ENCODE peak calls at places on chromosomes 5 and 9, in four cellular contexts. One of them, this sample, is unnamed.

GRCh38 chr5:76389513-76390154 is 13.5 kb upstream of the IQGAP2 start:
- DNase-seq in neural crest cell: no peak
- DNase-seq in esophagus muscularis mucosa: no peak
- DNase-seq in SK-N-SH: no peak
- DNase-seq in this sample: no peak

GRCh38 chr9:137195525-137196220 is 4.9 kb downstream of the TPRN start:
- DNase-seq in neural crest cell: no peak
- DNase-seq in esophagus muscularis mucosa: no peak
- DNase-seq in SK-N-SH: no peak
- DNase-seq in this sample: no peak

GRCh38 chr9:136551401-136552116 is 5.7 kb upstream of the NOTCH1 start:
- DNase-seq in neural crest cell: no peak
- DNase-seq in esophagus muscularis mucosa: no peak
- DNase-seq in SK-N-SH: no peak
- DNase-seq in this sample: peak

GRCh38 chr5:172640822-172641358 is at the start of gene NEURL1B:
- DNase-seq in neural crest cell: peak
- DNase-seq in esophagus muscularis mucosa: no peak
- DNase-seq in SK-N-SH: peak
- DNase-seq in this sample: peak

GRCh38 chr9:95447660-95448420 is 68.9 kb downstream of the PTCH1 start:
- DNase-seq in neural crest cell: no peak
- DNase-seq in esophagus muscularis mucosa: no peak
- DNase-seq in SK-N-SH: no peak
- DNase-seq in this sample: peak

GRCh38 chr9:127567119-127567897 is 44.8 kb upstream of the STXBP1 start:
- DNase-seq in neural crest cell: no peak
- DNase-seq in esophagus muscularis mucosa: no peak
- DNase-seq in SK-N-SH: peak
- DNase-seq in this sample: no peak

GRCh38 chr9:38371495-38371894 is 21.0 kb upstream of the ALDH1B1 start:
- DNase-seq in neural crest cell: no peak
- DNase-seq in esophagus muscularis mucosa: no peak
- DNase-seq in SK-N-SH: no peak
- DNase-seq in this sample: no peak

GRCh38 chr5:38347040-38347763 is 88.8 kb downstream of the EGFLAM start:
- DNase-seq in neural crest cell: no peak
- DNase-seq in esophagus muscularis mucosa: no peak
- DNase-seq in SK-N-SH: no peak
- DNase-seq in this sample: no peak

GRCh38 chr5:2741946-2742345 is 9.5 kb downstream of the IRX2 start:
- DNase-seq in neural crest cell: no peak
- DNase-seq in esophagus muscularis mucosa: no peak
- DNase-seq in SK-N-SH: no peak
- DNase-seq in this sample: no peak

GRCh38 chr5:170633235-170634041 is 129.6 kb downstream of the KCNIP1 start:
- DNase-seq in neural crest cell: no peak
- DNase-seq in esophagus muscularis mucosa: no peak
- DNase-seq in SK-N-SH: peak
- DNase-seq in this sample: peak

GRCh38 chr5:152372875-152373274 is 32.2 kb downstream of the NMUR2 start:
- DNase-seq in neural crest cell: no peak
- DNase-seq in esophagus muscularis mucosa: no peak
- DNase-seq in SK-N-SH: no peak
- DNase-seq in this sample: no peak

GRCh38 chr9:94920439-94920951 is 194.0 kb downstream of the AOPEP start:
- DNase-seq in neural crest cell: no peak
- DNase-seq in esophagus muscularis mucosa: no peak
- DNase-seq in SK-N-SH: no peak
- DNase-seq in this sample: no peak

GRCh38 chr5:151520294-151520693 is 70.8 kb downstream of the FAT2 start:
- DNase-seq in neural crest cell: no peak
- DNase-seq in esophagus muscularis mucosa: no peak
- DNase-seq in SK-N-SH: no peak
- DNase-seq in this sample: no peak

GRCh38 chr5:168836603-168837245 is 257.6 kb upstream of the PANK3 start:
- DNase-seq in neural crest cell: no peak
- DNase-seq in esophagus muscularis mucosa: no peak
- DNase-seq in SK-N-SH: no peak
- DNase-seq in this sample: no peak

GRCh38 chr5:133265720-133266575 is 214.1 kb downstream of the HSPA4 start:
- DNase-seq in neural crest cell: no peak
- DNase-seq in esophagus muscularis mucosa: no peak
- DNase-seq in SK-N-SH: no peak
- DNase-seq in this sample: no peak

GRCh38 chr5:172622091-172623046 is 18.7 kb upstream of the NEURL1B start:
- DNase-seq in neural crest cell: no peak
- DNase-seq in esophagus muscularis mucosa: no peak
- DNase-seq in SK-N-SH: no peak
- DNase-seq in this sample: peak

GRCh38 chr5:40477856-40478546 is 201.7 kb upstream of the PTGER4 start:
- DNase-seq in neural crest cell: no peak
- DNase-seq in esophagus muscularis mucosa: no peak
- DNase-seq in SK-N-SH: no peak
- DNase-seq in this sample: no peak

GRCh38 chr5:24714757-24715156 is 70.0 kb upstream of the CDH10 start:
- DNase-seq in neural crest cell: no peak
- DNase-seq in esophagus muscularis mucosa: no peak
- DNase-seq in SK-N-SH: no peak
- DNase-seq in this sample: no peak

GRCh38 chr5:145792840-145793239 is 42.3 kb downstream of the PRELID2 start:
- DNase-seq in neural crest cell: no peak
- DNase-seq in esophagus muscularis mucosa: no peak
- DNase-seq in SK-N-SH: no peak
- DNase-seq in this sample: no peak

GRCh38 chr5:58215364-58215763 is 244.5 kb downstream of the PLK2 start:
- DNase-seq in neural crest cell: no peak
- DNase-seq in esophagus muscularis mucosa: no peak
- DNase-seq in SK-N-SH: no peak
- DNase-seq in this sample: no peak

GRCh38 chr9:27150758-27151431 is 41.9 kb downstream of the TEK start:
- DNase-seq in neural crest cell: no peak
- DNase-seq in esophagus muscularis mucosa: no peak
- DNase-seq in SK-N-SH: no peak
- DNase-seq in this sample: no peak

GRCh38 chr5:25414746-25415145 is 770.0 kb upstream of the CDH10 start:
- DNase-seq in neural crest cell: no peak
- DNase-seq in esophagus muscularis mucosa: no peak
- DNase-seq in SK-N-SH: no peak
- DNase-seq in this sample: no peak

GRCh38 chr9:84072621-84073180 is 92.1 kb downstream of the RMI1 start:
- DNase-seq in neural crest cell: no peak
- DNase-seq in esophagus muscularis mucosa: no peak
- DNase-seq in SK-N-SH: no peak
- DNase-seq in this sample: no peak

GRCh38 chr5:1014781-1015221 is 6.2 kb downstream of the NKD2 start:
- DNase-seq in neural crest cell: no peak
- DNase-seq in esophagus muscularis mucosa: no peak
- DNase-seq in SK-N-SH: no peak
- DNase-seq in this sample: no peak

GRCh38 chr9:84136119-84136868 is 155.7 kb downstream of the RMI1 start:
- DNase-seq in neural crest cell: no peak
- DNase-seq in esophagus muscularis mucosa: no peak
- DNase-seq in SK-N-SH: no peak
- DNase-seq in this sample: no peak

GRCh38 chr5:135650081-135650480 is 71.3 kb upstream of the CXCL14 start:
- DNase-seq in neural crest cell: no peak
- DNase-seq in esophagus muscularis mucosa: no peak
- DNase-seq in SK-N-SH: no peak
- DNase-seq in this sample: no peak

GRCh38 chr5:33688041-33688980 is 203.5 kb downstream of the ADAMTS12 start:
- DNase-seq in neural crest cell: no peak
- DNase-seq in esophagus muscularis mucosa: no peak
- DNase-seq in SK-N-SH: no peak
- DNase-seq in this sample: no peak

GRCh38 chr9:81037889-81038288 is 651.5 kb downstream of the TLE1 start:
- DNase-seq in neural crest cell: no peak
- DNase-seq in esophagus muscularis mucosa: no peak
- DNase-seq in SK-N-SH: no peak
- DNase-seq in this sample: no peak

GRCh38 chr9:136881691-136882108 is 4.6 kb upstream of the TRAF2 start:
- DNase-seq in neural crest cell: no peak
- DNase-seq in esophagus muscularis mucosa: no peak
- DNase-seq in SK-N-SH: no peak
- DNase-seq in this sample: no peak

GRCh38 chr9:134778841-134779411 is 101.7 kb upstream of the FCN2 start:
- DNase-seq in neural crest cell: peak
- DNase-seq in esophagus muscularis mucosa: no peak
- DNase-seq in SK-N-SH: peak
- DNase-seq in this sample: peak

GRCh38 chr5:97764700-97765099 is 581.7 kb upstream of the RIOK2 start:
- DNase-seq in neural crest cell: no peak
- DNase-seq in esophagus muscularis mucosa: no peak
- DNase-seq in SK-N-SH: no peak
- DNase-seq in this sample: no peak

GRCh38 chr5:31671339-31671741 is 32.4 kb downstream of the PDZD2 start:
- DNase-seq in neural crest cell: no peak
- DNase-seq in esophagus muscularis mucosa: no peak
- DNase-seq in SK-N-SH: no peak
- DNase-seq in this sample: no peak

DNA sequence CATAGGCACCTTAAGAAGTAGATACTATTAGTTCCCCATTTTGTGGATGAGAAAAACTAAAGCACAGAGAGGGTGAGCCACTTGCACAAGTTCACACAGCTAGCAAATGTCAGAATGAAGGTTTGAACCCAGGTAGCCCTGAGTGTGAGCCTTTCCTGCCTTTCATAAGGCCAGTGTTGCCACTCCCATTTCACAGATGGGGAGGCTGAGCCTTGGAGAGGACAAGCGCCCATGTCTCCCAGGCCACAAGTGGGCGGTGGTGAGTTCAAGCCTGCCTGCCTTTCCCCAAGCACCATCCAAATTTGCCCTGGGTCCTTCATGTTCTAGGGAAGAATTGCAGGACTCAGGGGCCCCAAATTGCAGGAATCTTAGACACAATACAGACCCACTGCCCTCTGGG is 50.6 kb downstream of the LHX2 start:
- DNase-seq in neural crest cell: no peak
- DNase-seq in esophagus muscularis mucosa: no peak
- DNase-seq in SK-N-SH: no peak
- DNase-seq in this sample: peak
- TF ChIP-seq CTCF in neural crest cell: peak
- TF ChIP-seq CTCF in esophagus muscularis mucosa: no peak
- TF ChIP-seq CTCF in SK-N-SH: peak
- TF ChIP-seq CTCF in this sample: peak

GRCh38 chr9:71237051-71237450 is 115.6 kb upstream of the TRPM3 start:
- DNase-seq in neural crest cell: no peak
- DNase-seq in esophagus muscularis mucosa: no peak
- DNase-seq in SK-N-SH: no peak
- DNase-seq in this sample: no peak

GRCh38 chr9:71233646-71234045 is 112.2 kb upstream of the TRPM3 start:
- DNase-seq in neural crest cell: no peak
- DNase-seq in esophagus muscularis mucosa: no peak
- DNase-seq in SK-N-SH: no peak
- DNase-seq in this sample: no peak
- TF ChIP-seq CTCF in neural crest cell: no peak
- TF ChIP-seq CTCF in esophagus muscularis mucosa: no peak
- TF ChIP-seq CTCF in SK-N-SH: no peak
- TF ChIP-seq CTCF in this sample: no peak

GRCh38 chr5:65982635-65983034 is 56.3 kb downstream of the ERBIN start:
- DNase-seq in neural crest cell: no peak
- DNase-seq in esophagus muscularis mucosa: no peak
- DNase-seq in SK-N-SH: no peak
- DNase-seq in this sample: no peak

GRCh38 chr5:65981969-65982368 is 55.6 kb downstream of the ERBIN start:
- DNase-seq in neural crest cell: no peak
- DNase-seq in esophagus muscularis mucosa: no peak
- DNase-seq in SK-N-SH: no peak
- DNase-seq in this sample: no peak

GRCh38 chr5:65986050-65986451 is 59.7 kb downstream of the ERBIN start:
- DNase-seq in neural crest cell: no peak
- DNase-seq in esophagus muscularis mucosa: no peak
- DNase-seq in SK-N-SH: no peak
- DNase-seq in this sample: no peak

GRCh38 chr5:65986796-65987195 is 60.4 kb downstream of the ERBIN start:
- DNase-seq in neural crest cell: no peak
- DNase-seq in esophagus muscularis mucosa: no peak
- DNase-seq in SK-N-SH: no peak
- DNase-seq in this sample: no peak

DNA sequence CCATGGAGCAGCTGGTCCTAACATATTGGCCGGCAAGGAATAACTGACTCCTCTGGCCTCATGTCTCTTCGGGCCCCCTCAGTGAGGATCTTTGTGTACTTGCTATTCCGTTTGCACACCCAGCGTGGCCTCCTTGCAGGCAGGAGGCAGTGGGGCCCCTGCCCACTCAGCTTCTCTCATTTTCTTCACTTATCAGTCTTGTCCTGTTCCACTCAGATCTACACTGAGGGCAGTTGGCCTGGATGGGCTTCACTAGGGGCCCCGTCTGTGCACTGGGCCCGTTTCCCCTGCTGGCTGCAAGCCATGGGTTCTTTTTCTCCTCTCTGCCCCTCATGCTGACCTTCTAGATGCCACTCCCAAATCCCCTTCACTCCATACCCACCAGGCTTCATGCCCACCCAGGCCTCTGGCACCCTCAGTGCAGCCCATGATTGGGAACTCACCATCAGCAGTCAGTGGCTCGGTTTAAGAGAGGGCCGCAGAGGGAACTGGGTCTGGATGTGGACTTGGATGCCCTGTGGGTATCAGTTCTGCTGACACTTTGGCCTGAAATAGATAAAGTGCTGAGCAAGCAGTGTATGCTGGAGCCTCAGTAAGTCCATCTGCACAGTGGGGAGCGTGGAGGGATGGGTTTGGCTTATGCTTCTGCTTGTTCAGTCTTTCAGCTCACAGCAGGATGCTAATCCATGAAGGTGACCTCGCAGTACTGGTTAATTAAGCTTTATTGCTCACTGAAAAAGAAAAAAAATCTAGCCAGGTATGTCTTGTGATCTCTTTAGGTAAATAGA is 57.9 kb downstream of the ERBIN start:
- DNase-seq in neural crest cell: no peak
- DNase-seq in esophagus muscularis mucosa: no peak
- DNase-seq in SK-N-SH: no peak
- DNase-seq in this sample: no peak
- TF ChIP-seq CTCF in neural crest cell: no peak
- TF ChIP-seq CTCF in esophagus muscularis mucosa: no peak
- TF ChIP-seq CTCF in SK-N-SH: no peak
- TF ChIP-seq CTCF in this sample: no peak

DNA sequence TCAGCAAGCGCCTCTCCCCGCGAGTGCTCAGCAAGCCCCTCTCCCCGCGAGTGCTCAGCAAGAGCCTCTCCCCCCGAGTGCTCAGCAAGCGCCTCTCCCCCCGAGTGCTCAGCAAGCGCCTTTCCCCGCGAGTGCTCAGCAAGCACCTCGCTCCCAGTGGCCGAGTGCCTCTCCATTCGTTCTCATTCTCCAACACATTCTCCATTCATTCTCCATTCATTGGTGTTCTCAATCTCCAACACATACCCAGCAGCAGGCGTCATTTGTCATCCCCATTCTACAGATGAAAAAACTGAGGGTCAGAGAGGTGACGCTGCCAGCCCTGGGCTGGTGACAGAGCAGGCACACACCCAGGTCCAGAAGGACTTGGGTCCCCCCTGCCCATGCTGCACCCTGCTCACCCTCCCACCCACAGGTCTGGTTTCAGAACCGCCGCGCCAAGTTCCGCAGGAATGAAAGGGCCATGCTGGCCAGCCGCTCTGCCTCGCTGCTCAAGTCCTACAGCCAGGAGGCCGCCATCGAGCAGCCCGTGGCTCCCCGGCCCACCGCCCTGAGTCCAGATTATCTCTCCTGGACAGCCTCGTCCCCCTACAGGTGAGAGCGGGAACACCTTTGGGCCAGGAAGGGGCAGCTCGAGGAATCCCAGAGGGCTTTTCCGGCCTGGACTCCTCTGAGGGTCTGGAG is 32.5 kb downstream of the PTGES start:
- DNase-seq in neural crest cell: peak
- DNase-seq in esophagus muscularis mucosa: no peak
- DNase-seq in SK-N-SH: peak
- DNase-seq in this sample: peak
- TF ChIP-seq CTCF in neural crest cell: peak
- TF ChIP-seq CTCF in esophagus muscularis mucosa: no peak
- TF ChIP-seq CTCF in SK-N-SH: peak
- TF ChIP-seq CTCF in this sample: peak

This sample was measured in WTC11.